ENCODE peak calls at places on chromosomes 1 and 21, in ten cellular contexts. S is brain microvascular endothelial cell; K is suprapubic skin; R is NT2/D1; V is Panc1; G is hepatocyte; J is BJ; E is Karpas-422; M is heart right ventricle; B is CD8-positive, alpha-beta T cell. X is an unnamed sample. For H3K36me3, the result is how much of the 10 kb centered on the place peaks cover.

GRCh38 chr1:153617677-153618076 is 1.6 kb upstream of the S100A14 start:
- DNase-seq in J (no peak), S (no peak), B (peak), V (no peak), M (peak), R (no peak), G (peak), E (peak), K (peak), X (no peak)

GRCh38 chr1:58502519-58502918 is 44.0 kb downstream of the OMA1 start:
- DNase-seq in M (no peak), S (no peak), B (no peak), J (no peak), G (no peak), K (no peak), R (no peak), V (no peak), E (no peak), X (no peak)

GRCh38 chr1:35570589-35571137 is 2.5 kb upstream of the TFAP2E start:
- DNase-seq in V (no peak), G (no peak), K (no peak), R (no peak), J (no peak), B (no peak), S (no peak), E (no peak), M (no peak), X (no peak)

GRCh38 chr1:20448626-20449215 is 37.3 kb downstream of the CAMK2N1 start:
- DNase-seq in B (no peak), S (no peak), K (no peak), E (no peak), G (no peak), J (no peak), R (no peak), V (no peak), M (no peak), X (no peak)

GRCh38 chr1:61318319-61319125 is 236.2 kb downstream of the NFIA start:
- DNase-seq in E (no peak), M (no peak), G (peak), J (peak), R (no peak), V (no peak), S (peak), K (no peak), B (no peak), X (no peak)

GRCh38 chr1:36764796-36765195 is 269.5 kb downstream of the GRIK3 start:
- DNase-seq in E (no peak), K (no peak), V (no peak), R (no peak), B (no peak), G (no peak), S (no peak), M (no peak), J (no peak), X (no peak)

GRCh38 chr1:33280091-33280661 is 23.9 kb downstream of the ZNF362 start:
- DNase-seq in G (no peak), E (no peak), V (no peak), M (no peak), J (no peak), S (no peak), B (no peak), R (no peak), K (peak), X (no peak)

GRCh38 chr1:18970762-18971161 is 14.3 kb upstream of the IFFO2 start:
- DNase-seq in J (no peak), V (no peak), B (no peak), S (no peak), G (no peak), R (no peak), M (no peak), E (no peak), K (no peak), X (no peak)

GRCh38 chr1:152699746-152700145 is 1.6 kb downstream of the LCE2A start:
- DNase-seq in M (no peak), S (no peak), E (no peak), B (no peak), K (no peak), G (no peak), J (no peak), V (no peak), R (no peak), X (no peak)

GRCh38 chr1:159892944-159893343 is 7.0 kb downstream of the CFAP45 start:
- DNase-seq in K (no peak), S (no peak), M (no peak), V (no peak), E (peak), J (no peak), R (no peak), G (no peak), B (no peak), X (no peak)

GRCh38 chr21:24255591-24255990 is 1351.7 kb downstream of the MRPL39 start:
- DNase-seq in S (no peak), M (no peak), R (no peak), E (no peak), K (no peak), G (no peak), V (no peak), B (no peak), J (no peak), X (no peak)

GRCh38 chr1:150477733-150478132 is 9.5 kb upstream of the TARS2 start:
- DNase-seq in K (no peak), M (no peak), B (no peak), J (no peak), R (no peak), S (peak), V (no peak), E (no peak), G (peak), X (no peak)

GRCh38 chr1:158295791-158296190 is 6.1 kb downstream of the CD1C start:
- DNase-seq in M (no peak), E (no peak), S (no peak), G (no peak), R (no peak), B (no peak), K (no peak), J (no peak), V (no peak), X (no peak)

GRCh38 chr1:66302184-66302742 is 231.7 kb upstream of the SGIP1 start:
- DNase-seq in G (no peak), E (no peak), J (no peak), V (no peak), S (no peak), R (no peak), M (no peak), K (no peak), B (no peak), X (no peak)

GRCh38 chr1:177077006-177077405 is 87.5 kb downstream of the ASTN1 start:
- DNase-seq in J (no peak), M (no peak), K (no peak), V (no peak), G (no peak), B (no peak), R (no peak), S (no peak), E (no peak), X (no peak)

GRCh38 chr21:15627011-15627410 is 102.8 kb upstream of the USP25 start:
- DNase-seq in K (no peak), G (no peak), M (no peak), S (no peak), R (no peak), J (no peak), E (no peak), V (no peak), B (no peak), X (no peak)

GRCh38 chr1:232238009-232238408 is 391.9 kb downstream of the SIPA1L2 start:
- DNase-seq in B (no peak), V (no peak), E (no peak), G (no peak), M (no peak), J (no peak), R (no peak), S (no peak), K (no peak), X (no peak)

GRCh38 chr1:164733070-164733469 is 174.1 kb downstream of the PBX1 start:
- DNase-seq in B (no peak), K (no peak), S (peak), V (no peak), E (no peak), R (peak), J (no peak), G (no peak), M (no peak), X (peak)

GRCh38 chr1:109802901-109803561 is 39.3 kb upstream of the EPS8L3 start:
- DNase-seq in R (no peak), B (no peak), M (no peak), J (no peak), K (peak), G (no peak), S (no peak), V (no peak), E (no peak), X (no peak)

GRCh38 chr1:208219659-208220282 is 24.4 kb downstream of the PLXNA2 start:
- DNase-seq in J (peak), E (no peak), B (no peak), V (no peak), M (peak), K (no peak), R (no peak), G (no peak), S (peak), X (no peak)

GRCh38 chr1:234578087-234578486 is 31.9 kb downstream of the IRF2BP2 start:
- DNase-seq in G (no peak), S (no peak), E (no peak), V (no peak), M (no peak), J (no peak), K (no peak), R (no peak), B (no peak), X (no peak)

GRCh38 chr1:99598738-99599411 is 47.0 kb upstream of the PALMD start:
- DNase-seq in V (no peak), B (no peak), S (peak), E (no peak), G (no peak), R (no peak), K (no peak), J (no peak), M (no peak), X (no peak)

GRCh38 chr1:231355171-231355570 is 17.1 kb downstream of the SPRTN start:
- DNase-seq in E (no peak), G (no peak), B (no peak), J (no peak), M (no peak), V (no peak), K (no peak), S (no peak), R (no peak), X (no peak)

GRCh38 chr1:20896824-20897223 is 109.7 kb upstream of the HP1BP3 start:
- DNase-seq in M (no peak), E (no peak), V (peak), R (no peak), S (peak), J (no peak), B (no peak), G (peak), K (no peak), X (peak)

GRCh38 chr1:65264197-65264929 is 45.0 kb upstream of the DNAJC6 start:
- DNase-seq in B (no peak), K (no peak), V (no peak), S (peak), R (no peak), M (peak), E (no peak), G (peak), J (no peak), X (no peak)

GRCh38 chr1:65266501-65266900 is 42.8 kb upstream of the DNAJC6 start:
- DNase-seq in G (no peak), R (no peak), J (no peak), V (no peak), E (no peak), S (no peak), B (no peak), M (no peak), K (no peak), X (no peak)

GRCh38 chr1:65263286-65263685 is 46.1 kb upstream of the DNAJC6 start:
- DNase-seq in G (no peak), R (no peak), B (no peak), K (no peak), M (no peak), S (no peak), V (no peak), E (no peak), J (no peak), X (no peak)

GRCh38 chr1:65267291-65268087 is 41.9 kb upstream of the DNAJC6 start:
- DNase-seq in G (no peak), K (no peak), V (no peak), B (no peak), J (no peak), S (no peak), E (no peak), R (no peak), M (no peak), X (no peak)

GRCh38 chr1:65265296-65266271 is 43.8 kb upstream of the DNAJC6 start:
- DNase-seq in G (peak), J (no peak), V (no peak), M (peak), R (peak), S (peak), K (no peak), B (peak), E (no peak), X (no peak)
- H3K4me3 ChIP-seq in G (peak), J (peak), V (peak), M (peak), R (peak), S (peak), K (peak), B (peak), E (no peak), X (peak)

DNA sequence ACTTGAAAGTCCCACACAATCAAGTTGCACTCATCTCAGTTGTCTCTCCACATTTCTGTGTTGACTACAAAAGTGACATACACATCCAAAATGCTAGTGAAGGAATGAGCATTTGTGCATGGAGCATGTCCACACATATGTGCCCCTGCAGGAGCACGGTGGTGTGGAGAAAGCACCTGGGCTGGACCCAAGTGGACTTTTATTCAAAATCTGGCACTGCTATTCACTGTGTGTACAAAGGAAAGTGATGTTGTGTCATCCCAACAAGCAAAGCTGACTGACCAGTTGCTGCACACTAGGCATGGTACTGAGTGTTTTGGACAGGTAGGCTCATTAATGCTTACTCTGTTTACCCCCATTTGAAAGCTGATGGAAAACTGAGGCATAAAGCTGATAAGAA is 19.3 kb downstream of the CEP104 start:
- DNase-seq in J (no peak), G (no peak), V (no peak), R (no peak), M (no peak), K (no peak), S (no peak), E (no peak), B (no peak), X (no peak)
- H3K36me3 ChIP-seq in J (under half), G (under half), V (under half), R (half or more), M (under half), K (half or more), S (under half), E (half or more), B (under half), X (under half)

GRCh38 chr1:211260161-211261107 is 1.3 kb downstream of the RCOR3 start:
- DNase-seq in K (peak), V (no peak), B (peak), G (peak), E (peak), S (peak), R (peak), M (peak), J (no peak), X (no peak)

GRCh38 chr1:211259596-211260126 is 495 bp downstream of the RCOR3 start:
- DNase-seq in G (peak), K (peak), M (peak), J (no peak), B (peak), V (no peak), R (peak), S (no peak), E (peak), X (no peak)

GRCh38 chr1:211258310-211258755 is 833 bp upstream of the RCOR3 start:
- DNase-seq in B (peak), R (peak), S (peak), E (peak), G (peak), M (peak), J (no peak), K (peak), V (no peak), X (peak)

GRCh38 chr1:211258756-211259595 is at the start of gene RCOR3:
- DNase-seq in G (peak), S (peak), R (peak), B (peak), K (peak), E (peak), M (peak), V (peak), J (no peak), X (no peak)

GRCh38 chr1:211261229-211261628 is 2.1 kb downstream of the RCOR3 start:
- DNase-seq in B (no peak), M (no peak), R (no peak), G (no peak), J (no peak), S (no peak), E (no peak), K (no peak), V (no peak), X (no peak)
- H3K4me3 ChIP-seq in B (peak), M (peak), R (peak), G (peak), J (peak), S (peak), E (peak), K (peak), V (peak), X (peak)

GRCh38 chr1:223741861-223742260 is 29.5 kb downstream of the CAPN2 start:
- DNase-seq in J (no peak), R (no peak), V (no peak), S (peak), G (no peak), M (no peak), E (no peak), K (no peak), B (no peak), X (no peak)
- H3K36me3 ChIP-seq in J (under half), R (half or more), V (under half), S (half or more), G (under half), M (under half), E (under half), K (under half), B (under half), X (under half)

DNA sequence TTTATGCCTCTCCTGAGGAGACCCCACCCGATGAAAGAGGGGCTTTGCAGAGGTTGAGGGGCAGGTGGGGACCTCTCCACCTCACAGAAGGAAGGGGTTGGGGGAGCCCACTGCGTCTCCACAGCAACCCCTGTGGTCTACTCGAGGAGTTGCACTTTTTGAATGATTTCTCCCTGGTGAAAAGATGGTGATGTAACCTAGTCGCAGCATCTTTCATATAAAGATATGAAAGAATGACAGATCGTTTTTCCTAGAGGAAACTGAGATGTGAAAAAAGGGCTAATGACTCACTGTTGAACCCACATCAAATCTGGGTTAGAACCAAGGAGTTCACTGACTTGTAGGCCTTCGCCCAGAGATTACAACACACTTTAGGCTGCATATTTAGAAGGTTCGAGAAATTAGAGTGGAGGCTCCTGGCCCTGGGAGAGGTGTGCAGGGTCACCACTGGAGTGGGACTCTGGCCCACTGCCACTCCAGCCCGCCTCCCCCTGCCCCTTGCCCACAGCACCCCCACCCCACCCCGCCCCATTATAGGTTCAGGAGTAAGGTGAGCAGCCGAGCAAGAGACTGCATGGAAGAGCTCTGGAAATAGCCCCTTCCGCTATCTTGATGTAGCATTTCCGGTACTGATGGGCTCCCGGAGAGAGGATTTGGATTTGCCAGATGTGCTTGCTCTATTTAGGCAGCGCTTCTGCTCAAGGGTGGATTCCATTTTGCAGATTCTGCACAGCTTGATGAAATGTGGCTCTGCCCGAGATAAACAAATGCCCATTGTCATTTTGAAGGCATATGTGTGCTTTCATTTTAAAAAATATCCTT is 6.7 kb downstream of the TGFB2 start:
- DNase-seq in B (peak), M (peak), R (no peak), E (peak), J (no peak), V (no peak), S (peak), G (no peak), K (no peak), X (no peak)
- H3K4me3 ChIP-seq in B (peak), M (peak), R (no peak), E (no peak), J (no peak), V (peak), S (peak), G (peak), K (peak), X (no peak)

GRCh38 chr21:43684424-43684823 is 25.1 kb downstream of the RRP1B start:
- DNase-seq in K (no peak), R (no peak), G (no peak), E (no peak), M (no peak), V (no peak), J (no peak), S (no peak), B (no peak), X (no peak)
- H3K36me3 ChIP-seq in K (half or more), R (half or more), G (under half), E (under half), M (under half), V (under half), J (under half), S (half or more), B (half or more), X (under half)

GRCh38 chr1:40782371-40782956 is 1.1 kb upstream of the KCNQ4 start:
- DNase-seq in J (no peak), G (no peak), B (no peak), E (no peak), S (no peak), R (no peak), K (no peak), V (no peak), M (peak), X (no peak)
- H3K4me3 ChIP-seq in J (no peak), G (no peak), B (no peak), E (peak), S (no peak), R (peak), K (peak), V (no peak), M (peak), X (no peak)

X was measured in kidney epithelial cell.